ENCODE peak calls at places on chromosome 20, in seven cellular contexts. Y is HepG2, U is AG04449, D is heart left ventricle, R is PC-9, C is OCI-LY7, F is tibial nerve. X is an unnamed sample.

GRCh38 chr20:2429061-2429460 is 41.5 kb downstream of the SNRPB start:
- DNase-seq in Y (no peak), F (no peak), U (no peak), R (no peak), D (no peak), C (no peak), X (no peak)

GRCh38 chr20:3158968-3159431 is 665 bp downstream of the FASTKD5 start:
- DNase-seq in U (no peak), D (no peak), R (no peak), F (no peak), C (peak), Y (no peak), X (peak)

GRCh38 chr20:63946986-63947637 is 9.1 kb downstream of the UCKL1 start:
- DNase-seq in D (peak), R (no peak), Y (no peak), C (no peak), F (no peak), U (no peak), X (no peak)

GRCh38 chr20:36043447-36043846 is 75.1 kb downstream of the CNBD2 start:
- DNase-seq in D (no peak), Y (no peak), F (no peak), R (no peak), C (no peak), U (no peak), X (no peak)

GRCh38 chr20:5214826-5215225 is 88.0 kb downstream of the CDS2 start:
- DNase-seq in U (no peak), C (no peak), Y (no peak), F (no peak), R (no peak), D (no peak), X (no peak)

GRCh38 chr20:53579581-53580375 is 13.9 kb downstream of the ZNF217 start:
- DNase-seq in D (no peak), Y (peak), C (peak), R (peak), U (no peak), F (no peak), X (peak)

GRCh38 chr20:14685179-14685578 is 347.8 kb upstream of the FLRT3 start:
- DNase-seq in C (no peak), F (no peak), D (no peak), R (no peak), Y (no peak), U (no peak), X (no peak)

GRCh38 chr20:56590888-56591287 is 38.2 kb upstream of the TFAP2C start:
- DNase-seq in F (no peak), C (no peak), D (no peak), R (peak), U (no peak), Y (no peak), X (no peak)

GRCh38 chr20:20463933-20464374 is 96.0 kb downstream of the INSM1 start:
- DNase-seq in Y (no peak), C (peak), F (no peak), U (no peak), R (no peak), D (no peak), X (peak)

GRCh38 chr20:11686900-11687543 is 230.7 kb upstream of the BTBD3 start:
- DNase-seq in R (no peak), U (no peak), C (no peak), D (no peak), Y (no peak), F (no peak), X (peak)

GRCh38 chr20:35327074-35327976 is 35.1 kb upstream of the FAM83C start:
- DNase-seq in D (no peak), U (no peak), R (peak), C (no peak), Y (peak), F (no peak), X (peak)

GRCh38 chr20:5024982-5025381 is 23.7 kb upstream of the SLC23A2 start:
- DNase-seq in U (no peak), Y (peak), R (no peak), F (no peak), C (no peak), D (no peak), X (no peak)

GRCh38 chr20:4666001-4666470 is 55.7 kb upstream of the PRND start:
- DNase-seq in Y (no peak), F (no peak), U (no peak), D (no peak), C (no peak), R (peak), X (peak)

GRCh38 chr20:35662541-35662940 is 2.2 kb downstream of the CPNE1 start:
- DNase-seq in C (no peak), F (no peak), U (no peak), D (no peak), Y (no peak), R (no peak), X (no peak)

GRCh38 chr20:48465271-48465670 is 362.5 kb downstream of the PREX1 start:
- DNase-seq in U (no peak), R (no peak), D (no peak), Y (no peak), C (no peak), F (no peak), X (no peak)

GRCh38 chr20:382291-383115 is 1.9 kb downstream of the TRIB3 start:
- DNase-seq in U (no peak), D (no peak), C (no peak), Y (no peak), R (no peak), F (no peak), X (no peak)

GRCh38 chr20:57280221-57280620 is 13.8 kb upstream of the BMP7 start:
- DNase-seq in D (no peak), R (no peak), F (no peak), C (peak), Y (no peak), U (no peak), X (no peak)

GRCh38 chr20:63957690-63958441 is 1.6 kb upstream of the UCKL1 start:
- DNase-seq in R (peak), Y (peak), F (no peak), C (peak), D (peak), U (no peak), X (no peak)

GRCh38 chr20:19976595-19977372 is 40.4 kb upstream of the NAA20 start:
- DNase-seq in C (no peak), F (peak), Y (peak), R (peak), D (peak), U (no peak), X (peak)

GRCh38 chr20:35515949-35516645 is 13.4 kb downstream of the C20orf173 start:
- DNase-seq in R (peak), C (no peak), F (no peak), D (no peak), U (peak), Y (no peak), X (peak)

GRCh38 chr20:36988494-36988966 is 37.0 kb upstream of the SAMHD1 start:
- DNase-seq in C (peak), D (no peak), F (no peak), R (no peak), Y (no peak), U (no peak), X (peak)

GRCh38 chr20:7226156-7226555 is 458.7 kb downstream of the BMP2 start:
- DNase-seq in C (no peak), D (no peak), Y (no peak), R (no peak), U (no peak), F (no peak), X (no peak)

GRCh38 chr20:59023616-59024015 is 4.4 kb downstream of the TUBB1 start:
- DNase-seq in C (no peak), U (no peak), Y (no peak), F (no peak), R (no peak), D (no peak), X (no peak)

GRCh38 chr20:1122388-1123315 is 4.2 kb downstream of the PSMF1 start:
- DNase-seq in F (peak), R (no peak), U (no peak), C (no peak), D (peak), Y (peak), X (peak)

GRCh38 chr20:32463642-32464400 is 105.7 kb downstream of the ASXL1 start:
- DNase-seq in R (no peak), D (peak), Y (no peak), U (no peak), C (no peak), F (no peak), X (no peak)

GRCh38 chr20:35317416-35317815 is 25.2 kb upstream of the FAM83C start:
- DNase-seq in C (no peak), F (no peak), U (peak), D (no peak), Y (no peak), R (no peak), X (no peak)

GRCh38 chr20:58693226-58694006 is 816 bp downstream of the NPEPL1 start:
- DNase-seq in D (peak), C (no peak), R (no peak), Y (no peak), F (no peak), U (no peak), X (no peak)

GRCh38 chr20:47370850-47371782 is 14.6 kb upstream of the ZMYND8 start:
- DNase-seq in R (no peak), Y (peak), D (no peak), F (no peak), U (no peak), C (no peak), X (no peak)

GRCh38 chr20:19275630-19276071 is 63.2 kb downstream of the SLC24A3 start:
- DNase-seq in D (peak), Y (no peak), R (peak), U (no peak), C (no peak), F (peak), X (peak)

GRCh38 chr20:37880726-37881591 is 22.0 kb upstream of the VSTM2L start:
- DNase-seq in R (peak), F (no peak), D (peak), Y (peak), C (no peak), U (no peak), X (no peak)

GRCh38 chr20:48066851-48067250 is 281.6 kb upstream of the SULF2 start:
- DNase-seq in R (no peak), D (no peak), C (no peak), U (no peak), Y (no peak), F (no peak), X (peak)

GRCh38 chr20:48025061-48025515 is 239.8 kb upstream of the SULF2 start:
- DNase-seq in D (peak), Y (no peak), U (peak), C (peak), R (peak), F (peak), X (peak)

GRCh38 chr20:2822073-2822472 is 5.9 kb downstream of the TMEM239 start:
- DNase-seq in Y (no peak), R (no peak), F (no peak), C (no peak), U (no peak), D (no peak), X (peak)

GRCh38 chr20:44217342-44218092 is 6.9 kb upstream of the OSER1 start:
- DNase-seq in U (no peak), C (peak), Y (peak), D (peak), F (peak), R (peak), X (peak)
- TF ChIP-seq CTCF in U (peak), C (peak), Y (peak), D (peak), F (peak), R (peak), X (peak)

GRCh38 chr20:17964073-17964472 is 4.5 kb downstream of the SNX5 start:
- DNase-seq in C (no peak), D (no peak), F (no peak), R (no peak), Y (no peak), U (no peak), X (no peak)
- H3K4me3 ChIP-seq in C (peak), D (no peak), F (no peak), R (no peak), Y (peak), U (no peak), X (no peak)

DNA sequence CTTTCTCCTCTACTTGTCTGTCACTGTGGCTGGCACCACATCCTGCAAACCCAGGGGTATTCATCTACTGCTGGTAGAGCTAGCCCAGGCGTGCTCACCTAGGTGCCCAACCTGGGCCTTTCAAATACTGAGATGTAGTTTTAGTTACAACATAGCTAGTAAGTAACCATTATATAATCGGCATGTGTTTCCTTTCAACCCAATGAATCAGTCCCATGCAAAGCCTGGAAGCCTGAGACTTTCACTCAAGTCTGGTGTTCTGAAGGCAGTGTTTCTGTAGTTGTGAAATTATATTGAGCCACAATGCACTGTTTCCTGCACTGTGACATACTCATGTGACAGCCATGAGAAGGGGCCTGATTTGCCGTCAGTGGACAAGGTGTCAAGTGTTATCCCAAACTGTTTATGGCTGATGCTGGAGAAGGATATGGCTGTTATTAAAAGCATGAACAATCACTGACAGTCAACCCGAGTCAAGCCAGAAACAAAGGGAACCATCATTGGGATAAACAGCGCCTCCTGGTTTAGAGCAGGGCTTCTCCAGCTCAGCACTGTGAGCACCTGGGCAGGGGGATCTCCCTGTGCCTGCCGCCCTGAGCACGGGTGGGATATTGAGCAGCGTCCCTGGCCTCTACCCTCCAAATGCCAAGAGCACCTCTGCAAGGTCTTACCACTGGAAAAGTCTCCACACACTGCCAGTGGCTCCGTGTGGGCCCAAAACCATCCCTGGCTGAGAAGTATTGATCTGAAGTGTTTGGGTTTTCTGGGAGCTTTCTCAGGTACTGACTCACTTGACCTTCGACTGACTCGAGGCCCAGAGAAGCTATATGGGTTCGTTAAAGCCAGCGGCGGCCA is 1.6 kb downstream of the PSMA7 start:
- DNase-seq in D (no peak), U (no peak), Y (peak), C (peak), R (peak), F (no peak), X (peak)
- TF ChIP-seq CTCF in D (peak), U (peak), Y (peak), C (peak), R (peak), F (no peak), X (peak)

GRCh38 chr20:49982072-49982345 is 771 bp upstream of the SNAI1 start:
- DNase-seq in C (no peak), D (no peak), F (no peak), R (no peak), Y (no peak), U (no peak), X (no peak)
- H3K4me3 ChIP-seq in C (peak), D (peak), F (peak), R (peak), Y (peak), U (no peak), X (no peak)

GRCh38 chr20:39109933-39110818 is 148.0 kb downstream of the DHX35 start:
- DNase-seq in F (no peak), C (no peak), U (no peak), D (no peak), R (no peak), Y (no peak), X (no peak)
- TF ChIP-seq CTCF in F (no peak), C (no peak), U (no peak), D (no peak), R (no peak), Y (no peak), X (no peak)